ENCODE peak calls at places on chromosomes 13 and 19, in five cellular contexts. C is brain microvascular endothelial cell; T is fibroblast of mammary gland; R is stimulated activated CD8-positive, alpha-beta memory T cell treated with anti-CD3 and anti-CD28 coated beads, Interleukin-15, amount 100 ng/mL, for 24 hours; J is aorta. U is an unnamed sample.

GRCh38 chr13:23617551-23618014 is 47.4 kb downstream of the TNFRSF19 start:
- DNase-seq in R (no peak), T (peak), J (no peak), C (peak), U (no peak)

GRCh38 chr13:29948791-29949190 is 98.4 kb upstream of the UBL3 start:
- DNase-seq in T (no peak), J (no peak), C (no peak), R (no peak), U (no peak)

GRCh38 chr19:703651-704446 is 4.9 kb upstream of the PALM start:
- DNase-seq in R (peak), T (peak), C (peak), J (peak), U (no peak)

GRCh38 chr19:8390617-8390981 is 439 bp downstream of the RAB11B start:
- DNase-seq in T (peak), J (peak), C (peak), R (peak), U (peak)

GRCh38 chr13:60756306-60756705 is 359.3 kb downstream of the TDRD3 start:
- DNase-seq in T (no peak), J (no peak), C (no peak), R (no peak), U (no peak)

GRCh38 chr13:85985791-85986190 is 186.6 kb upstream of the SLITRK6 start:
- DNase-seq in J (no peak), R (no peak), C (no peak), T (peak), U (no peak)

GRCh38 chr13:90696254-90696653 is 651.2 kb upstream of the MIR17HG start:
- DNase-seq in R (no peak), C (peak), J (no peak), T (peak), U (no peak)

GRCh38 chr19:10751109-10751972 is 33.5 kb downstream of the DNM2 start:
- DNase-seq in R (no peak), J (no peak), T (no peak), C (no peak), U (no peak)

GRCh38 chr13:113653264-113654174 is 4.5 kb downstream of the ATP4B start:
- DNase-seq in C (no peak), T (no peak), J (peak), R (no peak), U (no peak)

GRCh38 chr13:99726261-99726894 is 225.1 kb downstream of the TM9SF2 start:
- DNase-seq in C (no peak), J (no peak), R (no peak), T (no peak), U (no peak)

GRCh38 chr19:55459551-55459949 is 1.9 kb downstream of the ISOC2 start:
- DNase-seq in C (no peak), R (no peak), J (no peak), T (no peak), U (no peak)

GRCh38 chr13:35978607-35979316 is 152.4 kb downstream of the DCLK1 start:
- DNase-seq in C (peak), T (peak), J (no peak), R (no peak), U (no peak)

GRCh38 chr13:109665781-109666249 is 120.6 kb downstream of the IRS2 start:
- DNase-seq in T (no peak), C (no peak), R (no peak), J (no peak), U (no peak)

U was measured in amygdala.